ENCODE peak calls at places on chromosomes 11 and 22, in nine cellular contexts. V is IMR-90, I is heart left ventricle, C is pancreas, K is breast epithelium, T is endothelial cell of umbilical vein, U is spleen, Y is PC-9, P is heart right ventricle. N is an unnamed sample.

GRCh38 chr11:16759857-16760256 is 21.4 kb downstream of the C11orf58 start:
- DNase-seq in I (no peak), U (no peak), P (no peak), K (no peak), V (peak; percentile 24), C (no peak), Y (no peak), T (peak; percentile 75), N (no peak)

GRCh38 chr11:50187220-50187619 is 154.5 kb downstream of the OR4C45 start:
- DNase-seq in K (no peak), V (no peak), T (no peak), I (no peak), U (no peak), C (no peak), P (no peak), Y (no peak), N (no peak)

GRCh38 chr22:48488611-48489456 is 1338.8 kb downstream of the BRD1 start:
- DNase-seq in P (no peak), Y (no peak), K (no peak), V (no peak), C (no peak), I (no peak), T (no peak), U (peak; percentile 55), N (peak; percentile 5)

GRCh38 chr11:1844221-1845094 is 5.7 kb downstream of the TNNI2 start:
- DNase-seq in K (no peak), V (no peak), T (no peak), I (peak; percentile 75), C (no peak), P (peak; percentile 56), Y (no peak), U (peak; percentile 94), N (no peak)

GRCh38 chr22:37209140-37209845 is 3.0 kb downstream of the SSTR3 start:
- DNase-seq in I (no peak), C (no peak), Y (no peak), V (no peak), K (no peak), T (no peak), P (no peak), U (peak; percentile 41), N (no peak)

GRCh38 chr22:26851125-26851524 is 193.7 kb downstream of the MIAT start:
- DNase-seq in U (no peak), V (no peak), Y (no peak), C (no peak), I (no peak), T (no peak), P (no peak), K (no peak), N (no peak)

GRCh38 chr11:73326929-73327811 is 19.1 kb downstream of the ARHGEF17 start:
- DNase-seq in K (no peak), U (no peak), V (peak; percentile 82), I (no peak), Y (peak; percentile 40), C (no peak), T (no peak), P (no peak), N (no peak)

GRCh38 chr11:128291835-128292234 is 295.5 kb downstream of the ETS1 start:
- DNase-seq in T (no peak), U (peak; percentile 84), I (no peak), K (no peak), P (no peak), C (no peak), V (no peak), Y (no peak), N (no peak)

GRCh38 chr11:75087319-75088055 is 9.2 kb downstream of the OR2AT4 start:
- DNase-seq in T (no peak), I (no peak), P (no peak), C (no peak), V (no peak), Y (no peak), K (no peak), U (no peak), N (no peak)

GRCh38 chr11:5891216-5891800 is 1.7 kb upstream of the OR52E5 start:
- DNase-seq in T (peak; percentile 32), U (no peak), P (no peak), C (no peak), Y (no peak), I (no peak), V (peak; percentile 6), K (no peak), N (no peak)

GRCh38 chr11:66020618-66021357 is 5.5 kb downstream of the CATSPER1 start:
- DNase-seq in P (no peak), K (no peak), T (peak; percentile 78), V (peak; percentile 79), U (peak; percentile 84), I (no peak), C (no peak), Y (peak; percentile 86), N (no peak)

DNA sequence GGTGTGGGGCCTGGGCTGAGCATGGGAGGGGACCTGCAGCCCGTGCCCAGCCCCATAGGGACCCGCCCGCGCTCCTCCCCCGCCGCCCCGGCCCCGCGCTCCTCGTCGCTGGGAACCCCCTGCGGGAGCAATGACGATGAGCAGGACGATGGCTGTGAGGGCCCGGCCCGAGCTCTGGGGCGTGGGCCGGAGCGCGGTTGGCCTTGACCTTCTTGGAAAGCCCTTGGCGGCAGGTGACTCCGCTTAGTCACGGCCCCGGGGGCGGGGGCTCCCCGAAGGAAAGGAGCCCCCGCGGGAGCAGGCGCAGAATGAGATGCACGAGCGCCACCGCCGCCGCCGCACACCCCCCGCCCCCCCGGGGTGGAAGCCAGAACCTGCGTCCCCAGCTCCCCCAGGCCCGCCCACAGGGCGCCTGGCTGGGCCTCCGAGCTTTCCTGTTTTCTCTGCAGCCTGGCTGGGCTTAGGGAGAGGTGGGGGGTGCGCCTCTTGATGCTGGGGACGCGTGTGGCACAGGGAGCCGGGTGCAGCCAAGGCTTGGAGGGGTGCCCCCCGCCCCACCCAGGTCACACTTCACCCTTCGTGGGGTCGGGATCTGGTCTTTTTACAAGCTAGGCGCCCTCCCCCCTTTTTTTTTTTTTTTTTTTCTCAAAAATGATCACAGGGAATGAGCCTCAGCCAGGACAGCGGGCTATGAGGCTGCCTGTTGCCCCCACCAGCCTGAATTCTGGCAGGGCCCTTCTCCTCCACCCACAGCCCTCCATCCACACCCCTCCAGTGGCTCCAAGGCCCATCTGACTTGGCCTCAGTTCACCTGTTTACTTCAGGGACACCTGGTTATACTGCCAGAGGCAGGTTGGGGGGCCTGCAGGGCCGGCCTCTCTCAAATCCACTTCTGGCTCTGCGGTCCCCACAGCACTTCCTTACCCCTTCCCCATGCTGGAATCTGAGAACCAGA is 17.9 kb downstream of the CRELD2 start:
- DNase-seq in P (peak; percentile 94), T (peak; percentile 97), C (peak; percentile 90), V (peak; percentile 86), I (peak; percentile 97), K (peak; percentile 89), Y (peak; percentile 97), U (peak; percentile 99), N (peak; percentile 40)
- TF ChIP-seq CTCF in P (no peak), T (no peak), C (no peak), V (no peak), I (no peak), K (no peak), Y (no peak), U (no peak), N (no peak)

GRCh38 chr11:34174411-34175041 is 69.1 kb downstream of the NAT10 start:
- DNase-seq in I (peak; percentile 83), U (peak; percentile 95), K (peak; percentile 71), V (peak; percentile 49), P (peak; percentile 86), Y (peak; percentile 85), C (peak; percentile 65), T (peak; percentile 55), N (peak; percentile 88)
- H3K4me1 ChIP-seq in I (no peaks in the 10 kb centered on the region), U (peaks cover 14% of the 10 kb centered on the region), K (no peaks in the 10 kb centered on the region), V (peaks cover 6% of the 10 kb centered on the region), P (peaks cover 13% of the 10 kb centered on the region), Y (peaks cover 8% of the 10 kb centered on the region), C (no peaks in the 10 kb centered on the region), T (peaks cover 3% of the 10 kb centered on the region), N (peaks cover 3% of the 10 kb centered on the region)

GRCh38 chr11:76610871-76611475 is 59.6 kb downstream of the LRRC32 start:
- DNase-seq in P (peak; percentile 58), V (no peak), I (peak; percentile 67), C (peak; percentile 49), U (peak; percentile 75), Y (no peak), T (no peak), K (no peak), N (no peak)
- TF ChIP-seq CTCF in P (peak; percentile 25), V (no peak), I (no peak), C (no peak), U (peak; percentile 12), Y (no peak), T (no peak), K (no peak), N (no peak)

GRCh38 chr11:69702769-69703510 is 882 bp downstream of the FGF19 start:
- DNase-seq in V (no peak), I (no peak), K (no peak), T (no peak), C (no peak), P (no peak), U (peak; percentile 52), Y (no peak), N (no peak)
- H3K4me1 ChIP-seq in V (peaks cover 2% of the 10 kb centered on the region), I (peaks cover 4% of the 10 kb centered on the region), K (no peaks in the 10 kb centered on the region), T (peaks cover 8% of the 10 kb centered on the region), C (no peaks in the 10 kb centered on the region), P (peaks cover 20% of the 10 kb centered on the region), U (peaks cover 48% of the 10 kb centered on the region), Y (peaks cover 26% of the 10 kb centered on the region), N (peaks cover 28% of the 10 kb centered on the region)

N was measured in Caco-2.